ENCODE peak calls at places on chromosomes 12 and 14, in six cellular contexts. C is GM23338, U is K562, X is WTC11, B is H1, J is HepG2. R is an unnamed sample.

GRCh38 chr12:54017845-54018607 is 9.2 kb downstream of the HOXC8 start:
- DNase-seq in C (peak; percentile 86), U (peak; percentile 98), X (peak; percentile 83), B (peak; percentile 83), J (no peak), R (peak; percentile 79)

GRCh38 chr14:85165091-85165490 is 364.9 kb upstream of the FLRT2 start:
- DNase-seq in C (peak; percentile 36), U (no peak), X (no peak), B (no peak), J (no peak), R (no peak)

GRCh38 chr14:95307402-95308041 is 12.2 kb downstream of the CLMN start:
- DNase-seq in C (no peak), U (no peak), X (no peak), B (no peak), J (no peak), R (no peak)

GRCh38 chr14:22159968-22160367 is 429.1 kb downstream of the DAD1 start:
- DNase-seq in C (no peak), U (no peak), X (no peak), B (no peak), J (no peak), R (no peak)

GRCh38 chr14:103629503-103630121 is 601 bp downstream of the KLC1 start:
- DNase-seq in C (peak; percentile 73), U (no peak), X (peak; percentile 68), B (peak; percentile 80), J (no peak), R (no peak)

GRCh38 chr12:26452511-26452910 is 257.1 kb downstream of the SSPN start:
- DNase-seq in C (no peak), U (no peak), X (no peak), B (no peak), J (no peak), R (no peak)

GRCh38 chr12:93783827-93784226 is 106.7 kb downstream of the CRADD start:
- DNase-seq in C (no peak), U (no peak), X (no peak), B (no peak), J (no peak), R (no peak)

GRCh38 chr14:38175658-38176057 is 32.0 kb upstream of the SSTR1 start:
- DNase-seq in C (no peak), U (no peak), X (no peak), B (no peak), J (no peak), R (no peak)

GRCh38 chr12:49043856-49044258 is 16.7 kb downstream of the KMT2D start:
- DNase-seq in C (peak; percentile 82), U (peak; percentile 80), X (peak; percentile 91), B (peak; percentile 96), J (peak; percentile 34), R (no peak)

GRCh38 chr14:68243441-68244010 is 423.9 kb downstream of the RAD51B start:
- DNase-seq in C (no peak), U (no peak), X (no peak), B (no peak), J (no peak), R (no peak)
- TF ChIP-seq CREB1 in C (no peak), U (no peak), X (no peak), B (no peak), J (no peak), R (no peak)

DNA sequence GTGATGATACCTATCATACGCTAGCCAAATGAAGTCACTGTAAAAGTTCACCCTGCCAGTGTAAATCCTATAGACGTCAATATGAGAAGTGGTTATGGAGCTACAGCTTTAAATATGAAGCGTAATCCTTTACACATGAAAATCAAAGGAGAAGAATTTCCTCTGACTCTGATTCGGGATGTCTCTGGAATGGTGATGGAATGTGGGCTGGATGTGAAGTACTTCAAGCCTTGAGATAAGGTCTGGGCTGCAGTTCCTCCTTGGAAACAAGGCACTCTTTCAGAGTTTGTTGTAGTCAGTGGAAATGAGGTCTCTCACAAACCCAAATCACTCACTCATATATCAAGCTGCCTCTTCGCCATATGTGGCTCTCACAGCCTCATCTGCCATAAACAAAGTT is 53.1 kb upstream of the NAP1L1 start:
- DNase-seq in C (peak; percentile 2), U (no peak), X (no peak), B (no peak), J (no peak), R (no peak)
- TF ChIP-seq CREB1 in C (no peak), U (no peak), X (no peak), B (no peak), J (no peak), R (no peak)

GRCh38 chr12:79439179-79439825 is 251.5 kb downstream of the PAWR start:
- DNase-seq in C (no peak), U (no peak), X (no peak), B (no peak), J (no peak), R (no peak)
- TF ChIP-seq CREB1 in C (no peak), U (no peak), X (no peak), B (no peak), J (no peak), R (no peak)

DNA sequence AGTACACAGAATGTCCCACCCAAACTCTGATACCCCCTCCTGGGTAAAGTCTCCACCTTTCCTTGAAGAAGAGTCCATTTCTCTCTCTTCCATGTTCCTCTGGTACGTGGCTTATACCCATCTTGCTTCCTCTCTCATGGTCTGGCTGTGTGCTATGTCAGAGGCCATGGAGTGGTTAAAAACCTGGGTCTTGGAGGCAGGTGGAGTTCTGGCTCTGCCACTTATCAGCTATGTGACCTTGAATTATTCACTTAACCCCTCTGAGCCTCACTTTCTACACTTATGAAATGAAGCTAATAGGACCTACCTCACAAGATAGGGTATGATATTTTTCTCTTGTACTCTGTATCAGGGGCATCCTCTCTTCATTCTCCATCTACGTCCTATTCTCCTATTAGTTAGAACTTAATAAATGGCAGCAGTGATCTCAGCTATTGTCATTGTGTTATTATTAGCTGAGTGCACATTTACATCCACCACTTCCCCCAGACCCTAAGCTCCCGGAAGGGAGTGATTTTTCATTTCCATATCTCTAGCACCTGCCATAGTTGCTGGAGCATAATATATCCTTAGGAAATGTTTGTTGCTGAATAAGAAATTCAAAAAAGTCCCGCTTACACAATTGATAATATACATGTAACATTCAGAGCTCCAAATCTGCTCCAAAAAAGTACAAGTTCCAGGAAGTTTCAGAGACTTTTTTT is 59.8 kb upstream of the NOS1 start:
- DNase-seq in C (no peak), U (no peak), X (no peak), B (no peak), J (no peak), R (no peak)
- TF ChIP-seq CREB1 in C (no peak), U (no peak), X (no peak), B (no peak), J (no peak), R (no peak)

R was measured in GM12878.